ENCODE peak calls at places on chromosomes 11 and 22, in nine cellular contexts. One of them, this sample, is unnamed.

GRCh38 chr11:10856689-10857603 is 907 bp downstream of the ZBED5 start:
- DNase-seq in Peyer's patch: no peak
- DNase-seq in IMR-90: peak
- DNase-seq in heart right ventricle: no peak
- DNase-seq in mammary epithelial cell: peak
- DNase-seq in stomach: peak
- DNase-seq in endothelial cell of umbilical vein: peak
- DNase-seq in effector memory CD4-positive, alpha-beta T cell: no peak
- DNase-seq in adrenal gland: peak
- DNase-seq in this sample: peak

GRCh38 chr11:118161786-118162185 is 9.2 kb upstream of the SCN4B start:
- DNase-seq in adrenal gland: no peak
- DNase-seq in heart right ventricle: no peak
- DNase-seq in mammary epithelial cell: no peak
- DNase-seq in Peyer's patch: no peak
- DNase-seq in stomach: no peak
- DNase-seq in effector memory CD4-positive, alpha-beta T cell: no peak
- DNase-seq in IMR-90: no peak
- DNase-seq in endothelial cell of umbilical vein: no peak
- DNase-seq in this sample: no peak

GRCh38 chr22:22865311-22866072 is 22.1 kb upstream of the IGLL5 start:
- DNase-seq in IMR-90: no peak
- DNase-seq in endothelial cell of umbilical vein: no peak
- DNase-seq in adrenal gland: no peak
- DNase-seq in stomach: no peak
- DNase-seq in heart right ventricle: no peak
- DNase-seq in Peyer's patch: no peak
- DNase-seq in effector memory CD4-positive, alpha-beta T cell: no peak
- DNase-seq in mammary epithelial cell: no peak
- DNase-seq in this sample: no peak

GRCh38 chr11:75779960-75780359 is 11.4 kb downstream of the DGAT2 start:
- DNase-seq in mammary epithelial cell: no peak
- DNase-seq in heart right ventricle: no peak
- DNase-seq in endothelial cell of umbilical vein: no peak
- DNase-seq in Peyer's patch: no peak
- DNase-seq in adrenal gland: no peak
- DNase-seq in stomach: no peak
- DNase-seq in effector memory CD4-positive, alpha-beta T cell: no peak
- DNase-seq in IMR-90: no peak
- DNase-seq in this sample: no peak

GRCh38 chr11:34570584-34570983 is 50.3 kb upstream of the EHF start:
- DNase-seq in heart right ventricle: no peak
- DNase-seq in mammary epithelial cell: peak
- DNase-seq in adrenal gland: no peak
- DNase-seq in effector memory CD4-positive, alpha-beta T cell: no peak
- DNase-seq in endothelial cell of umbilical vein: no peak
- DNase-seq in Peyer's patch: no peak
- DNase-seq in stomach: peak
- DNase-seq in IMR-90: peak
- DNase-seq in this sample: no peak

GRCh38 chr22:47794851-47795250 is 1032.4 kb downstream of the TBC1D22A start:
- DNase-seq in adrenal gland: no peak
- DNase-seq in IMR-90: no peak
- DNase-seq in Peyer's patch: no peak
- DNase-seq in effector memory CD4-positive, alpha-beta T cell: no peak
- DNase-seq in heart right ventricle: no peak
- DNase-seq in mammary epithelial cell: no peak
- DNase-seq in endothelial cell of umbilical vein: no peak
- DNase-seq in stomach: no peak
- DNase-seq in this sample: no peak

GRCh38 chr11:68014157-68014965 is 4.2 kb downstream of the ALDH3B1 start:
- DNase-seq in stomach: peak
- DNase-seq in effector memory CD4-positive, alpha-beta T cell: no peak
- DNase-seq in heart right ventricle: no peak
- DNase-seq in endothelial cell of umbilical vein: peak
- DNase-seq in Peyer's patch: peak
- DNase-seq in mammary epithelial cell: peak
- DNase-seq in adrenal gland: peak
- DNase-seq in IMR-90: peak
- DNase-seq in this sample: no peak

GRCh38 chr11:84437129-84438123 is 1151.3 kb upstream of the CCDC90B start:
- DNase-seq in endothelial cell of umbilical vein: no peak
- DNase-seq in heart right ventricle: no peak
- DNase-seq in effector memory CD4-positive, alpha-beta T cell: no peak
- DNase-seq in Peyer's patch: no peak
- DNase-seq in IMR-90: no peak
- DNase-seq in mammary epithelial cell: no peak
- DNase-seq in adrenal gland: peak
- DNase-seq in stomach: peak
- DNase-seq in this sample: no peak

GRCh38 chr11:121965330-121965729 is 150.7 kb downstream of the BLID start:
- DNase-seq in stomach: no peak
- DNase-seq in Peyer's patch: no peak
- DNase-seq in heart right ventricle: peak
- DNase-seq in mammary epithelial cell: peak
- DNase-seq in endothelial cell of umbilical vein: peak
- DNase-seq in effector memory CD4-positive, alpha-beta T cell: no peak
- DNase-seq in adrenal gland: no peak
- DNase-seq in IMR-90: peak
- DNase-seq in this sample: peak

GRCh38 chr11:64152841-64153691 is 12.8 kb downstream of the MACROD1 start:
- DNase-seq in endothelial cell of umbilical vein: peak
- DNase-seq in stomach: peak
- DNase-seq in mammary epithelial cell: peak
- DNase-seq in IMR-90: peak
- DNase-seq in heart right ventricle: peak
- DNase-seq in effector memory CD4-positive, alpha-beta T cell: peak
- DNase-seq in adrenal gland: peak
- DNase-seq in Peyer's patch: peak
- DNase-seq in this sample: peak

GRCh38 chr11:113859665-113860064 is 15.7 kb downstream of the USP28 start:
- DNase-seq in effector memory CD4-positive, alpha-beta T cell: no peak
- DNase-seq in heart right ventricle: no peak
- DNase-seq in adrenal gland: no peak
- DNase-seq in stomach: no peak
- DNase-seq in Peyer's patch: no peak
- DNase-seq in IMR-90: no peak
- DNase-seq in mammary epithelial cell: peak
- DNase-seq in endothelial cell of umbilical vein: peak
- DNase-seq in this sample: no peak

GRCh38 chr11:109033627-109034340 is 368.9 kb downstream of the DDX10 start:
- DNase-seq in endothelial cell of umbilical vein: peak
- DNase-seq in effector memory CD4-positive, alpha-beta T cell: no peak
- DNase-seq in mammary epithelial cell: peak
- DNase-seq in heart right ventricle: no peak
- DNase-seq in stomach: no peak
- DNase-seq in adrenal gland: peak
- DNase-seq in Peyer's patch: no peak
- DNase-seq in IMR-90: peak
- DNase-seq in this sample: no peak

GRCh38 chr11:44269369-44270351 is 40.3 kb downstream of the ALX4 start:
- DNase-seq in IMR-90: peak
- DNase-seq in endothelial cell of umbilical vein: peak
- DNase-seq in stomach: no peak
- DNase-seq in Peyer's patch: no peak
- DNase-seq in heart right ventricle: no peak
- DNase-seq in adrenal gland: no peak
- DNase-seq in mammary epithelial cell: no peak
- DNase-seq in effector memory CD4-positive, alpha-beta T cell: no peak
- DNase-seq in this sample: no peak

GRCh38 chr22:30495041-30495784 is 10.3 kb downstream of the SEC14L4 start:
- DNase-seq in Peyer's patch: no peak
- DNase-seq in stomach: no peak
- DNase-seq in IMR-90: no peak
- DNase-seq in adrenal gland: no peak
- DNase-seq in mammary epithelial cell: no peak
- DNase-seq in heart right ventricle: no peak
- DNase-seq in endothelial cell of umbilical vein: no peak
- DNase-seq in effector memory CD4-positive, alpha-beta T cell: no peak
- DNase-seq in this sample: no peak

GRCh38 chr11:10930961-10931760 is 73.3 kb upstream of the ZBED5 start:
- DNase-seq in Peyer's patch: peak
- DNase-seq in endothelial cell of umbilical vein: peak
- DNase-seq in adrenal gland: peak
- DNase-seq in stomach: peak
- DNase-seq in effector memory CD4-positive, alpha-beta T cell: peak
- DNase-seq in mammary epithelial cell: peak
- DNase-seq in IMR-90: peak
- DNase-seq in heart right ventricle: peak
- DNase-seq in this sample: peak

GRCh38 chr22:21827628-21828267 is 39.7 kb downstream of the MAPK1 start:
- DNase-seq in Peyer's patch: no peak
- DNase-seq in mammary epithelial cell: no peak
- DNase-seq in endothelial cell of umbilical vein: no peak
- DNase-seq in adrenal gland: no peak
- DNase-seq in IMR-90: no peak
- DNase-seq in heart right ventricle: no peak
- DNase-seq in stomach: no peak
- DNase-seq in effector memory CD4-positive, alpha-beta T cell: no peak
- DNase-seq in this sample: no peak

GRCh38 chr22:23824476-23825245 is 14.1 kb downstream of the DERL3 start:
- DNase-seq in mammary epithelial cell: no peak
- DNase-seq in endothelial cell of umbilical vein: no peak
- DNase-seq in Peyer's patch: peak
- DNase-seq in adrenal gland: no peak
- DNase-seq in heart right ventricle: no peak
- DNase-seq in effector memory CD4-positive, alpha-beta T cell: no peak
- DNase-seq in IMR-90: no peak
- DNase-seq in stomach: no peak
- DNase-seq in this sample: no peak

GRCh38 chr11:61718613-61719302 is 33.7 kb upstream of the MYRF start:
- DNase-seq in stomach: no peak
- DNase-seq in endothelial cell of umbilical vein: peak
- DNase-seq in mammary epithelial cell: no peak
- DNase-seq in IMR-90: peak
- DNase-seq in heart right ventricle: no peak
- DNase-seq in Peyer's patch: no peak
- DNase-seq in effector memory CD4-positive, alpha-beta T cell: no peak
- DNase-seq in adrenal gland: no peak
- DNase-seq in this sample: peak

DNA sequence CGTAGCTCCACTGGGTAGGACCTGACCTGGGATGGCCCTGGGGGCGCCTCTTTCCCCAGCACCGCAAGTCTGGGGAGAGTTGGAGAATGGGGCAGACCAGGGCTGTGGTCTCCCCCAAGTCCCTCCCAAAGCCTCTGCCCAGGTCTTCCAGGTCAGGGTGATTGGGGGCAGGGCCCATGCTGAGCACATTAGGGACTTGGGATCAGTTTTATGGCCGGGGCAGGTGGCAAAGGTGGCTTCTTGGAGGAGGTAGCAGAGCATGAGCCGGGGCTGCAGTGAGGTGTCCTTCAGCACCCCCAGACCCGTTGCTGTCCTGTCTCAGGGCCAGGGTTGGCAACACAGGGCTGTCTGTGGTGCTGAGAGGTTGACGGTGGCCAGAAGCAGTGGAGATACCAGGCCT is 6.0 kb downstream of the RELT start:
- DNase-seq in endothelial cell of umbilical vein: no peak
- DNase-seq in IMR-90: no peak
- DNase-seq in mammary epithelial cell: no peak
- DNase-seq in heart right ventricle: no peak
- DNase-seq in effector memory CD4-positive, alpha-beta T cell: no peak
- DNase-seq in Peyer's patch: no peak
- DNase-seq in stomach: no peak
- DNase-seq in adrenal gland: no peak
- DNase-seq in this sample: no peak
- H3K4me3 ChIP-seq in endothelial cell of umbilical vein: no peak
- H3K4me3 ChIP-seq in IMR-90: no peak
- H3K4me3 ChIP-seq in mammary epithelial cell: no peak
- H3K4me3 ChIP-seq in heart right ventricle: no peak
- H3K4me3 ChIP-seq in effector memory CD4-positive, alpha-beta T cell: no peak
- H3K4me3 ChIP-seq in Peyer's patch: no peak
- H3K4me3 ChIP-seq in stomach: no peak
- H3K4me3 ChIP-seq in adrenal gland: no peak
- H3K4me3 ChIP-seq in this sample: no peak

GRCh38 chr11:101185985-101186384 is 56.4 kb upstream of the PGR start:
- DNase-seq in effector memory CD4-positive, alpha-beta T cell: no peak
- DNase-seq in mammary epithelial cell: no peak
- DNase-seq in stomach: no peak
- DNase-seq in heart right ventricle: no peak
- DNase-seq in IMR-90: no peak
- DNase-seq in adrenal gland: no peak
- DNase-seq in Peyer's patch: no peak
- DNase-seq in endothelial cell of umbilical vein: no peak
- DNase-seq in this sample: no peak

GRCh38 chr11:101176381-101176780 is 46.8 kb upstream of the PGR start:
- DNase-seq in effector memory CD4-positive, alpha-beta T cell: no peak
- DNase-seq in Peyer's patch: no peak
- DNase-seq in stomach: no peak
- DNase-seq in endothelial cell of umbilical vein: no peak
- DNase-seq in IMR-90: no peak
- DNase-seq in adrenal gland: no peak
- DNase-seq in mammary epithelial cell: peak
- DNase-seq in heart right ventricle: no peak
- DNase-seq in this sample: no peak

DNA sequence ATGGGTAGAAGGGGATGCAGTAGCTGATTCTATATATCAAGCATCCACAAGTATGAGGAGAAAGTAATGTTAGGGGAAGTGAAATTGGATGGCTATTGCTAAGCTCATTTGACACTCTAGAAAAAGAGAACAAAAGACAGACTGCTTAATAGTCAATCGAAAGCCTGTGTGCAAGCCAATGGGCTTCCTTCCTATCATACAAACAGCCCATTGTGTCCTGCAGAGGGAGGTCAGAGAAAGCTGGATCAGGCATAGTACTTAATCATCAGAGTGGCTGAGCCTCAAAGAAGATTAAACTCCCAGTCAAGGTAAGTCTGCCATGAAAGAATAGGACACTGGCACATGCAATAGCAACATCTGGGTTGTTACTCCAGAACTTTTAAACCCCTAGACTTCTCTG is 50.9 kb upstream of the PGR start:
- DNase-seq in stomach: no peak
- DNase-seq in IMR-90: no peak
- DNase-seq in endothelial cell of umbilical vein: no peak
- DNase-seq in effector memory CD4-positive, alpha-beta T cell: no peak
- DNase-seq in adrenal gland: no peak
- DNase-seq in Peyer's patch: no peak
- DNase-seq in heart right ventricle: no peak
- DNase-seq in mammary epithelial cell: no peak
- DNase-seq in this sample: no peak
- H3K27ac ChIP-seq in stomach: no peak
- H3K27ac ChIP-seq in IMR-90: no peak
- H3K27ac ChIP-seq in endothelial cell of umbilical vein: no peak
- H3K27ac ChIP-seq in effector memory CD4-positive, alpha-beta T cell: no peak
- H3K27ac ChIP-seq in adrenal gland: no peak
- H3K27ac ChIP-seq in Peyer's patch: no peak
- H3K27ac ChIP-seq in heart right ventricle: no peak
- H3K27ac ChIP-seq in mammary epithelial cell: no peak
- H3K27ac ChIP-seq in this sample: no peak

GRCh38 chr11:65789230-65790103 is 2.6 kb downstream of the OVOL1 start:
- DNase-seq in stomach: no peak
- DNase-seq in effector memory CD4-positive, alpha-beta T cell: no peak
- DNase-seq in mammary epithelial cell: no peak
- DNase-seq in endothelial cell of umbilical vein: no peak
- DNase-seq in IMR-90: no peak
- DNase-seq in heart right ventricle: no peak
- DNase-seq in adrenal gland: no peak
- DNase-seq in Peyer's patch: no peak
- DNase-seq in this sample: no peak
- H3K4me3 ChIP-seq in stomach: no peak
- H3K4me3 ChIP-seq in effector memory CD4-positive, alpha-beta T cell: no peak
- H3K4me3 ChIP-seq in mammary epithelial cell: no peak
- H3K4me3 ChIP-seq in endothelial cell of umbilical vein: no peak
- H3K4me3 ChIP-seq in IMR-90: no peak
- H3K4me3 ChIP-seq in heart right ventricle: no peak
- H3K4me3 ChIP-seq in adrenal gland: no peak
- H3K4me3 ChIP-seq in Peyer's patch: no peak
- H3K4me3 ChIP-seq in this sample: no peak

GRCh38 chr22:42610211-42610610 is 4.5 kb downstream of the POLDIP3 start:
- DNase-seq in adrenal gland: peak
- DNase-seq in mammary epithelial cell: no peak
- DNase-seq in effector memory CD4-positive, alpha-beta T cell: no peak
- DNase-seq in heart right ventricle: no peak
- DNase-seq in endothelial cell of umbilical vein: peak
- DNase-seq in Peyer's patch: no peak
- DNase-seq in IMR-90: no peak
- DNase-seq in stomach: peak
- DNase-seq in this sample: no peak
- H3K27ac ChIP-seq in adrenal gland: no peak
- H3K27ac ChIP-seq in mammary epithelial cell: peak
- H3K27ac ChIP-seq in effector memory CD4-positive, alpha-beta T cell: no peak
- H3K27ac ChIP-seq in heart right ventricle: no peak
- H3K27ac ChIP-seq in endothelial cell of umbilical vein: no peak
- H3K27ac ChIP-seq in Peyer's patch: no peak
- H3K27ac ChIP-seq in IMR-90: peak
- H3K27ac ChIP-seq in stomach: peak
- H3K27ac ChIP-seq in this sample: peak